ENCODE peak calls at places on chromosome 4, in seven cellular contexts. Q, P, R, X, I, W and G are unnamed samples.

GRCh38 chr4:88605744-88606143 is 13.5 kb downstream of the HERC3 start:
- DNase-seq in P (no peak), W (no peak), I (no peak), X (no peak), R (no peak), Q (no peak), G (no peak)

GRCh38 chr4:11769425-11769824 is 340.7 kb upstream of the HS3ST1 start:
- DNase-seq in I (no peak), R (no peak), Q (peak), X (peak), W (peak), P (no peak), G (no peak)

GRCh38 chr4:152735918-152736305 is 43.6 kb downstream of the TIGD4 start:
- DNase-seq in R (no peak), X (no peak), Q (no peak), P (no peak), I (no peak), W (no peak), G (peak)

GRCh38 chr4:86895692-86896488 is 3.7 kb upstream of the C4orf36 start:
- DNase-seq in X (peak), P (no peak), R (peak), Q (peak), I (no peak), W (peak), G (no peak)

GRCh38 chr4:48227662-48228061 is 42.0 kb downstream of the TEC start:
- DNase-seq in Q (no peak), R (no peak), X (no peak), W (no peak), I (no peak), P (no peak), G (no peak)

GRCh38 chr4:6516281-6516680 is 43.9 kb upstream of the PPP2R2C start:
- DNase-seq in W (no peak), Q (no peak), I (no peak), X (no peak), P (peak), R (no peak), G (no peak)

GRCh38 chr4:122765702-122766352 is 33.3 kb downstream of the BBS12 start:
- DNase-seq in W (no peak), Q (peak), I (no peak), R (no peak), P (no peak), X (peak), G (no peak)

GRCh38 chr4:185904381-185904780 is 92.4 kb upstream of the SORBS2 start:
- DNase-seq in Q (no peak), R (no peak), P (no peak), W (no peak), X (no peak), I (no peak), G (no peak)

GRCh38 chr4:113243312-113243711 is 193.9 kb downstream of the ANK2 start:
- DNase-seq in I (no peak), R (no peak), Q (no peak), P (no peak), W (no peak), X (no peak), G (no peak)

GRCh38 chr4:2254665-2255500 is 7.0 kb downstream of the MXD4 start:
- DNase-seq in I (no peak), R (no peak), X (no peak), W (peak), Q (no peak), P (peak), G (peak)

GRCh38 chr4:98642991-98643426 is 15.4 kb downstream of the TSPAN5 start:
- DNase-seq in I (no peak), R (no peak), P (no peak), X (peak), Q (peak), W (no peak), G (no peak)

GRCh38 chr4:86338521-86338920 is 21.3 kb downstream of the MAPK10 start:
- DNase-seq in I (no peak), Q (no peak), W (no peak), R (no peak), X (peak), P (no peak), G (no peak)

GRCh38 chr4:150251752-150252190 is 173.5 kb downstream of the DCLK2 start:
- DNase-seq in X (no peak), I (no peak), W (no peak), P (no peak), R (no peak), Q (no peak), G (peak)

GRCh38 chr4:184476660-184477059 is 2.3 kb upstream of the IRF2 start:
- DNase-seq in W (no peak), X (no peak), R (no peak), I (no peak), P (no peak), Q (no peak), G (no peak)